ENCODE peak calls at places on chromosomes 5 and 9, in six cellular contexts. G is A549, O is GM12878, Q is K562, S is IMR-90, N is HepG2. P is an unnamed sample.

GRCh38 chr5:173517648-173518047 is 98.8 kb downstream of the BOD1 start:
- DNase-seq in G (no peak), O (no peak), Q (no peak), S (no peak), N (no peak), P (no peak)

GRCh38 chr5:55994502-55994997 is at the start of gene IL6ST:
- DNase-seq in G (peak; percentile 60), O (no peak), Q (no peak), S (peak; percentile 93), N (peak; percentile 46), P (peak; percentile 45)

GRCh38 chr9:91515074-91515687 is 91.5 kb upstream of the NFIL3 start:
- DNase-seq in G (no peak), O (peak; percentile 30), Q (peak; percentile 20), S (peak; percentile 96), N (no peak), P (peak; percentile 42)

GRCh38 chr9:136232964-136233363 is 12.6 kb downstream of the QSOX2 start:
- DNase-seq in G (no peak), O (no peak), Q (no peak), S (no peak), N (no peak), P (no peak)

GRCh38 chr9:121725008-121725795 is 73.8 kb downstream of the DAB2IP start:
- DNase-seq in G (no peak), O (no peak), Q (no peak), S (peak; percentile 100), N (no peak), P (no peak)

GRCh38 chr9:136367296-136368145 is 4.0 kb upstream of the DNLZ start:
- DNase-seq in G (no peak), O (no peak), Q (no peak), S (no peak), N (no peak), P (no peak)

GRCh38 chr5:134935711-134936602 is 31.0 kb downstream of the PCBD2 start:
- DNase-seq in G (no peak), O (no peak), Q (no peak), S (no peak), N (no peak), P (no peak)

GRCh38 chr5:2185646-2186471 is 303.1 kb upstream of the IRX4 start:
- DNase-seq in G (no peak), O (no peak), Q (no peak), S (no peak), N (no peak), P (no peak)

GRCh38 chr9:105357937-105358336 is 89.9 kb upstream of the FSD1L start:
- DNase-seq in G (no peak), O (peak; percentile 64), Q (no peak), S (no peak), N (no peak), P (no peak)

GRCh38 chr5:158154226-158155005 is 295.5 kb upstream of the CLINT1 start:
- DNase-seq in G (no peak), O (no peak), Q (no peak), S (peak; percentile 50), N (no peak), P (no peak)

GRCh38 chr9:38257626-38258215 is 134.8 kb upstream of the ALDH1B1 start:
- DNase-seq in G (no peak), O (no peak), Q (no peak), S (no peak), N (no peak), P (no peak)

GRCh38 chr9:117344892-117345660 is 69.8 kb downstream of the ASTN2 start:
- DNase-seq in G (no peak), O (no peak), Q (no peak), S (no peak), N (no peak), P (no peak)

GRCh38 chr5:143115381-143115780 is 288.1 kb downstream of the NR3C1 start:
- DNase-seq in G (no peak), O (no peak), Q (no peak), S (no peak), N (no peak), P (no peak)

GRCh38 chr5:167158588-167158987 is 1132.9 kb upstream of the WWC1 start:
- DNase-seq in G (no peak), O (no peak), Q (no peak), S (no peak), N (no peak), P (no peak)

GRCh38 chr5:44236040-44236439 is 153.2 kb downstream of the FGF10 start:
- DNase-seq in G (no peak), O (no peak), Q (no peak), S (no peak), N (no peak), P (no peak)

GRCh38 chr5:126812199-126812570 is 35.2 kb downstream of the LMNB1 start:
- DNase-seq in G (no peak), O (no peak), Q (no peak), S (no peak), N (no peak), P (no peak)

GRCh38 chr9:133679056-133679455 is 42.9 kb downstream of the DBH start:
- DNase-seq in G (no peak), O (no peak), Q (no peak), S (no peak), N (no peak), P (no peak)

GRCh38 chr9:119234636-119235035 is 134.6 kb downstream of the BRINP1 start:
- DNase-seq in G (no peak), O (no peak), Q (no peak), S (no peak), N (no peak), P (no peak)

GRCh38 chr5:34519489-34520220 is 136.5 kb upstream of the RAI14 start:
- DNase-seq in G (no peak), O (no peak), Q (no peak), S (peak; percentile 70), N (no peak), P (no peak)

GRCh38 chr5:100553209-100553608 is 18.0 kb downstream of the FAM174A start:
- DNase-seq in G (no peak), O (no peak), Q (no peak), S (peak; percentile 23), N (no peak), P (no peak)

GRCh38 chr5:83513081-83513480 is 41.5 kb downstream of the VCAN start:
- DNase-seq in G (no peak), O (no peak), Q (no peak), S (no peak), N (no peak), P (no peak)

GRCh38 chr5:38807570-38808461 is 38.0 kb upstream of the OSMR start:
- DNase-seq in G (no peak), O (no peak), Q (no peak), S (peak; percentile 77), N (no peak), P (no peak)

GRCh38 chr9:94805585-94805984 is 79.1 kb downstream of the AOPEP start:
- DNase-seq in G (peak; percentile 82), O (peak; percentile 31), Q (no peak), S (peak; percentile 97), N (no peak), P (no peak)

GRCh38 chr9:123394291-123395235 is 38.6 kb downstream of the CRB2 start:
- DNase-seq in G (no peak), O (no peak), Q (no peak), S (no peak), N (no peak), P (no peak)

DNA sequence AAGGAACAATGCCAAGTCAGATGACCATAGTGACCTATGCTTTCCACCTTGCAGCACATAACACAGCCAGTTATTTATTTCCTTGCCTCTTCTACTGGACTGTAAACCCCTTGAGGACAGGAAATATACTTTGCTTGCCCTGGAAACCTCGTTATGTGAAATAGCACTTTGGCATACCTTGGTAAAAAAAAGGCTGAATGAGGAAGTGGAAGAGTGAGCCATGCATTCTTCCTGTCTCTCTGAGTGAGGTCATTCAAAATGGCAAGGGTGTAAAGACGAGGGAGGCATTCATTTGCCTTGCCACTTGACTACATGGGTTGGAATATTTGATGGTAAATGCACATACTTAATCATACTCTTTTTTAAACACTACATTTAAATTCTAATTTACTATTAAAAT is 42.8 kb upstream of the SVEP1 start:
- DNase-seq in G (no peak), O (no peak), Q (no peak), S (no peak), N (no peak), P (no peak)
- TF ChIP-seq BHLHE40 in G (no peak), O (no peak), Q (no peak), S (no peak), N (no peak), P (no peak)

DNA sequence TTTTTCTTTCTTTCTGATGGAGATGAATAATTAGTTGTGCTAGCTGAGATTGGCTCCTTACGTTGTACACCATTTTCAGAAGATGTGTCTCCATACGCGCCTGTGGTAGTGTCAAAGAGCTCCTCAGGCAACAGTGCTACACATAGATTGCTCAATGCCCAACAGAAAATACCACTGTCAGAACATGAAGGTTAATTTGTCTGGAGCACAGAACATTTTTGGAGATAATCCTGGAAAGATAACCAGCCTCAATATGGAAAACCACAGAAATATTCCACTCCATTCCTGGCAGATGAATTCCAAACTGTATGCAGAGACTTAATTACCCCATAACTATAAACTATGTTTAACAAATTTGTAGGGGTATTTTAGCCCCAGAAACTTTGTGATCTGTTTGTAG is 233.6 kb downstream of the MARCHF11 start:
- DNase-seq in G (no peak), O (no peak), Q (no peak), S (peak; percentile 8), N (no peak), P (no peak)
- TF ChIP-seq BHLHE40 in G (no peak), O (no peak), Q (no peak), S (no peak), N (no peak), P (no peak)

GRCh38 chr9:85577353-85577952 is 164.3 kb downstream of the AGTPBP1 start:
- DNase-seq in G (no peak), O (no peak), Q (no peak), S (peak; percentile 4), N (no peak), P (peak; percentile 16)
- TF ChIP-seq BHLHE40 in G (no peak), O (no peak), Q (no peak), S (no peak), N (no peak), P (no peak)

GRCh38 chr5:132322266-132322665 is 28.1 kb downstream of the SLC22A4 start:
- DNase-seq in G (no peak), O (no peak), Q (no peak), S (no peak), N (no peak), P (no peak)

GRCh38 chr5:132325691-132326090 is 31.5 kb downstream of the SLC22A4 start:
- DNase-seq in G (no peak), O (no peak), Q (no peak), S (no peak), N (no peak), P (no peak)

GRCh38 chr5:132323202-132323601 is 29.0 kb downstream of the SLC22A4 start:
- DNase-seq in G (no peak), O (no peak), Q (peak; percentile 39), S (no peak), N (no peak), P (no peak)

DNA sequence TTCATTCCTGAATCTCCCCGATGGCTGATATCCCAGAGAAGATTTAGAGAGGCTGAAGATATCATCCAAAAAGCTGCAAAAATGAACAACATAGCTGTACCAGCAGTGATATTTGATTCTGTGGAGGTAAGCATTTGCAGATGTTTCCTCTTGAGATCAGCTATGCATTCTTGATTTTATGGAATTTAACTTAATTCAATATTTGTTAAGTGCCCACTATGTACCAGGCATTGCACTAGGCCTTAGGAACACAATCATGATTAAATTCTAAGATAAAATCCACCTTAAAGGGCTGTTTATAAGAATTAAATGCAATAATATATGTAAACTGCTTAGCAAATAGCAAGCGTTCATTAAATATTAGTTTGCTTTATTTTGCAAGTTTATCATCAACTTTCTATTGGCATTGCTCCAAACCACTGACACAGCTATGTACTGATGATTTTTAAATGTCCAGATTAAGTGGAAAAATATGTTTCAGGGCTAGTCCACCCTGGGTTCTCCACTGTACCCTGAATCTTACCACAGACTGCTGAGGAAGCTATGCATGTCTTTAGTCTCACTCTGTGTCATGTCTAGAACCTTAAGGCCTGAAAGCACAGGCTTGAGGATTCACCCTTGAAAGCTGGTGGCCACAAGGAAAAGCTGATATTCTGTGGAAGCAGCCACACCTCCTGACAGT is 33.2 kb downstream of the SLC22A4 start:
- DNase-seq in G (no peak), O (no peak), Q (no peak), S (peak; percentile 18), N (no peak), P (no peak)
- TF ChIP-seq BHLHE40 in G (no peak), O (no peak), Q (no peak), S (no peak), N (no peak), P (no peak)

P was measured in HEK293T.